ENCODE peak calls at places on chromosomes 7 and 10, in six cellular contexts. Z is cardiac muscle cell; I is A549; N is hepatocyte; W is CD4-positive, alpha-beta T cell; E is esophagus squamous epithelium. A is an unnamed sample.
A peak's percentile ranks its signal among the peaks of the same experiment; 100 is the strongest.

GRCh38 chr10:75109459-75109778 is 2.0 kb upstream of the SAMD8 start:
- DNase-seq in E (no peak), I (no peak), N (no peak), W (no peak), Z (no peak), A (no peak)

GRCh38 chr7:158495780-158496179 is 91.8 kb downstream of the PTPRN2 start:
- DNase-seq in W (no peak), I (peak; percentile 45), E (no peak), N (peak; percentile 46), Z (peak; percentile 11), A (no peak)

GRCh38 chr7:1151156-1151555 is 8.8 kb downstream of the ZFAND2A start:
- DNase-seq in E (no peak), Z (no peak), W (no peak), I (no peak), N (no peak), A (no peak)

GRCh38 chr7:71184136-71184535 is 52.2 kb downstream of the GALNT17 start:
- DNase-seq in I (no peak), N (no peak), W (no peak), Z (no peak), E (no peak), A (no peak)

GRCh38 chr7:12031638-12032037 is 179.5 kb upstream of the TMEM106B start:
- DNase-seq in W (no peak), E (no peak), I (no peak), Z (peak; percentile 57), N (peak; percentile 5), A (peak; percentile 32)

GRCh38 chr10:100505164-100505563 is 14.5 kb downstream of the SEC31B start:
- DNase-seq in N (no peak), Z (no peak), I (no peak), W (no peak), E (no peak), A (no peak)

GRCh38 chr10:114042895-114043531 is 653 bp upstream of the ADRB1 start:
- DNase-seq in W (no peak), I (peak; percentile 70), N (peak; percentile 39), Z (no peak), E (no peak), A (peak; percentile 55)

GRCh38 chr7:129169171-129169643 is 19.2 kb upstream of the SMO start:
- DNase-seq in E (no peak), I (no peak), W (no peak), N (peak; percentile 70), Z (peak; percentile 60), A (no peak)

GRCh38 chr7:43753401-43753800 is 5.1 kb upstream of the BLVRA start:
- DNase-seq in E (no peak), Z (no peak), I (no peak), N (no peak), W (no peak), A (no peak)

GRCh38 chr10:126135177-126135576 is 238.8 kb downstream of the FANK1 start:
- DNase-seq in W (no peak), N (no peak), E (no peak), Z (peak; percentile 26), I (no peak), A (no peak)

GRCh38 chr7:1499367-1500029 is 4.7 kb downstream of the INTS1 start:
- DNase-seq in N (no peak), W (no peak), E (no peak), Z (no peak), I (no peak), A (no peak)

GRCh38 chr7:47786557-47787248 is 161.6 kb downstream of the PKD1L1 start:
- DNase-seq in Z (peak; percentile 99), E (no peak), I (peak; percentile 90), N (peak; percentile 89), W (no peak), A (peak; percentile 99)

GRCh38 chr7:95915731-95916130 is 143.4 kb downstream of the DYNC1I1 start:
- DNase-seq in Z (no peak), I (no peak), N (no peak), W (no peak), E (no peak), A (no peak)

GRCh38 chr7:36653011-36653670 is 71.2 kb downstream of the AOAH start:
- DNase-seq in Z (peak; percentile 75), N (no peak), I (no peak), E (no peak), W (no peak), A (no peak)

GRCh38 chr10:46992794-46993552 is 81.7 kb downstream of the PTPN20 start:
- DNase-seq in N (peak; percentile 18), Z (peak; percentile 79), E (no peak), W (no peak), I (peak; percentile 28), A (no peak)

GRCh38 chr7:3289996-3290395 is 11.1 kb upstream of the SDK1 start:
- DNase-seq in N (no peak), Z (peak; percentile 60), W (no peak), I (no peak), E (no peak), A (peak; percentile 44)

GRCh38 chr7:135768990-135769389 is 20.4 kb upstream of the FAM180A start:
- DNase-seq in E (no peak), W (no peak), I (no peak), Z (no peak), N (no peak), A (no peak)

GRCh38 chr10:133012573-133013359 is 70.4 kb upstream of the CFAP46 start:
- DNase-seq in N (no peak), W (no peak), Z (no peak), E (no peak), I (no peak), A (no peak)

GRCh38 chr7:64947252-64948000 is 43.4 kb downstream of the ZNF117 start:
- DNase-seq in N (peak; percentile 43), W (no peak), E (no peak), I (no peak), Z (no peak), A (no peak)

GRCh38 chr10:73044378-73045285 is 52.0 kb downstream of the P4HA1 start:
- DNase-seq in Z (peak; percentile 88), I (no peak), W (no peak), N (no peak), E (no peak), A (peak; percentile 94)

GRCh38 chr10:484441-484924 is 205.0 kb downstream of the DIP2C start:
- DNase-seq in E (no peak), W (peak; percentile 13), Z (peak; percentile 27), I (no peak), N (no peak), A (no peak)

DNA sequence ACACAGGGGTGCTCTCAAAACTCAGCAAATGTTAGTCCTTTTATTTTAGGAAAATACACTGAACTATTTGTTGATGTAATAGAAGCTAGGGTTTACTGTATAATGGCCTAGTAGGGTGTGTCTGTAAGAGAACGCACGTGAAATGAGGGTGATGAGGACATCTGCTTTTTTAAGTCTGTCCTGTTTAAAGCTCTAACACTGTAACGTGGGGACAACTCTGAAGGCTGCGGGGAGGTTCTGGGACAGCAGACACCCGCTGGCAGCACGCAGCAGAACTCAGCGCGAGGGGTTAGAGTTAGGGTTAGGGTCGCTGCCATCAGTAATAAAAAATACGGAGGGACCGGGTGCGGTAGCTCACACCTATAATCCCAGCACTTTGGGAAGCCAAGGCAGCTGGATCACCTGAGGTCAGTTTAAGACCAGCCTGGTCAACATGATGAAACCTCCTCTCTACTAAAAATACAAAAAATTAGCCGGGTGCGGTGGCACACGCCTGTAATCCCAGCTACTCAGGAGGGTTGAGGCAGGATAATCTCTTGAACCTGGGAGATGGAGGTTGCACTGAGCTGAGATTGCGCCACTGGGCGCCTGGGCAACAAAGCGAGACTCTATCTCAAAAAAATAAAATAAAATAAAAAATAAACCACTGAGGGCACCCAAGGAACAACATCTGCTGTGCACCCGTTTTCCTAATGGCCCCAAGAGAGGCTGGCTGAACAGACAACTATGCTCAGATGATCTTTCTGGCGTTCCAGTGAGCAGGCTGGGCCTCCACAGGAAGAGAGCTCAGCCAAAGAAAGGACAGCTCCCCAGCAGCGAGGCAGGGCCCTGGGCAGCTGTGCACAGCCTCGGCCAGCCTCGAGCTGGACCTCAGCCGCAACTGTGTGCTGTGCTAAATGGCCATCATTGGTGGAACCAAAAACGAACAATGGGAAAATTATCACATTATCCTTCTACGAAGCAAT is 97.8 kb downstream of the CTBP2 start:
- DNase-seq in N (no peak), W (no peak), Z (peak; percentile 43), I (no peak), E (no peak), A (no peak)
- H3K27ac ChIP-seq in N (peak overlapping the region; percentile 88), W (no peak overlapping the region), Z (peak overlapping the region; percentile 33), I (no peak overlapping the region), E (peak overlapping the region; percentile 62), A (no peak overlapping the region)

DNA sequence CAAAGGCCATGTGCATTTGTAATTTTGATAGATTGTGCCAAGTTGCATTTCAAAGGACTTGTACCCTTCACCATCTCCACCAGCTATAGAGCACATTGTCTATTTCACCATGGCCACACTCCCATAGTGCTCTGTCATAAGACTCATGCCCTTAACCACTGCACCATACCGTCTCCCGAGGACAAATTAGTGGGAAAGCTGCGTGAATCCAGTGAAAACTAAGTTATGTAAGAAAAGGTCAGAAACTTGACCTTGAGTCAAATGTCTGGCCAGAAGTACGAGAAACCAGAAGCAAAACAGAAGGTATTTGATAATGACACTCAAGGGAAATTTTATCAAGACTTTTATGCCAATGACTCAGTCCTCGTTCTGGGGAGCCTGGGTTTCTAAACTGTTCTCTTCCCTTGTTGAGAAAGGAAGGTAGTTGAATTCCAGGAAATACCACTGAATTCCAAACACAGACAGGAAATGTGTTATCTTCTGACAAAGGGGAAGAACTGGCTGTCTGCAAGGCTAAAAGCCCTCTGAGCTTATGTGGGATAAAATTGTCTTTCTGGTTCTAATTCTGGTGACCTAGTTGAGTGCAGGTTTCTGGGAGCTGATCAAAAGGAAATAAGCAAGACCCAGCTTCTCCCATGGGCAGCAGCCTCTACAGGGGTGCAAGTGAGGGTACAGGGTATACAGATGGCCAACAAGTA is 49.7 kb downstream of the CDK1 start:
- DNase-seq in W (no peak), Z (peak; percentile 92), N (no peak), I (no peak), E (no peak), A (peak; percentile 55)
- H3K27ac ChIP-seq in W (no peak overlapping the region), Z (no peak overlapping the region), N (peak overlapping the region; percentile 24), I (no peak overlapping the region), E (no peak overlapping the region), A (no peak overlapping the region)

GRCh38 chr7:107232568-107233090 is 63.8 kb downstream of the HBP1 start:
- DNase-seq in W (no peak), Z (peak; percentile 23), I (no peak), N (no peak), E (no peak), A (peak; percentile 33)
- H3K27ac ChIP-seq in W (no peak overlapping the region), Z (no peak overlapping the region), I (no peak overlapping the region), N (no peak overlapping the region), E (no peak overlapping the region), A (no peak overlapping the region)

DNA sequence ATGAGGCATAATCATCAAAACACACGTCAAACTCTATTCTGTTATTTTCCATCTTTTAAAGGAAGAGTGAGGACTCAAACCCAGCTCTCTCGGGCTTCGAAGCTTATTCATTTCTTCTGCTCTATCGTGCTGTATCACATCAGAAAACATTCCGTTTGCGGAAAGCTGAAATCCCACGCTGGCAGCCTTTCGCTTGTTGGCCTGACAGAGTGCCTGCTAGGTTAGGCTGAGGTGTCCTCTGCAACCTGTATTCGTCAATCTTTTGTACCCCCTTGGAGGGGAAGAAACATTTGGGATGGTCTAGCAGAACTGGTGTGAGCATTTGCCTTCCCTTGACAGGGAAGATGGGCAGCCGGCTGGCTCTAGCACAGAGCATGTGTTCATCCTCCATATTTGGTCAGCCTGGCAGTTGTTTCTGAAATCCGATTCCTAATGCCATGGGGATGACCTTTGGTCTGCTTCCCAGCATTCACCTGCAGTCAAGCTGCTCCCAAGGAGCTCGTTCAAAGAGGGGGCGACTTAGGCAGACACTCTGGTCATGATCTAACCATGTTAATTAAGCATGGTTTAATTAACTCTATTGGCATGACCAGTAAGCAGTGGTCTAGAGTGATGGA is 55.2 kb downstream of the TACC2 start:
- DNase-seq in N (peak; percentile 58), E (no peak), Z (no peak), I (no peak), W (no peak), A (no peak)
- H3K27ac ChIP-seq in N (peak overlapping the region; percentile 83), E (peak overlapping the region; percentile 13), Z (peak overlapping the region; percentile 72), I (peak overlapping the region; percentile 34), W (no peak overlapping the region), A (no peak overlapping the region)